ENCODE peak calls at places on chromosomes 3 and 15, in five cellular contexts. One of them, this sample, is unnamed.

GRCh38 chr3:71621802-71622537 is 38.4 kb upstream of the FOXP1 start:
- DNase-seq in heart left ventricle: no peak
- DNase-seq in left ventricle myocardium inferior: no peak
- DNase-seq in A673: no peak
- DNase-seq in GM23338: no peak
- DNase-seq in this sample: no peak

GRCh38 chr3:8589880-8590556 is 54.6 kb downstream of the SSUH2 start:
- DNase-seq in heart left ventricle: no peak
- DNase-seq in left ventricle myocardium inferior: no peak
- DNase-seq in A673: no peak
- DNase-seq in GM23338: no peak
- DNase-seq in this sample: no peak

GRCh38 chr3:10474847-10475246 is 30.5 kb downstream of the ATP2B2 start:
- DNase-seq in heart left ventricle: no peak
- DNase-seq in left ventricle myocardium inferior: no peak
- DNase-seq in A673: no peak
- DNase-seq in GM23338: no peak
- DNase-seq in this sample: no peak

GRCh38 chr3:26084629-26085028 is 294.7 kb downstream of the OXSM start:
- DNase-seq in heart left ventricle: no peak
- DNase-seq in left ventricle myocardium inferior: no peak
- DNase-seq in A673: no peak
- DNase-seq in GM23338: no peak
- DNase-seq in this sample: no peak

GRCh38 chr15:70854669-70854976 is 666 bp upstream of the LARP6 start:
- DNase-seq in heart left ventricle: no peak
- DNase-seq in left ventricle myocardium inferior: no peak
- DNase-seq in A673: peak; percentile 25
- DNase-seq in GM23338: peak; percentile 26
- DNase-seq in this sample: no peak

GRCh38 chr15:85415779-85416178 is 35.4 kb downstream of the AKAP13 start:
- DNase-seq in heart left ventricle: no peak
- DNase-seq in left ventricle myocardium inferior: no peak
- DNase-seq in A673: no peak
- DNase-seq in GM23338: no peak
- DNase-seq in this sample: no peak

GRCh38 chr3:54556630-54557029 is 371.2 kb downstream of the LRTM1 start:
- DNase-seq in heart left ventricle: no peak
- DNase-seq in left ventricle myocardium inferior: no peak
- DNase-seq in A673: no peak
- DNase-seq in GM23338: no peak
- DNase-seq in this sample: no peak

GRCh38 chr3:183298708-183299153 is 45.7 kb downstream of the B3GNT5 start:
- DNase-seq in heart left ventricle: peak; percentile 73
- DNase-seq in left ventricle myocardium inferior: peak; percentile 60
- DNase-seq in A673: peak; percentile 93
- DNase-seq in GM23338: peak; percentile 50
- DNase-seq in this sample: peak; percentile 80

GRCh38 chr15:92803852-92804609 is 96.1 kb upstream of the CHD2 start:
- DNase-seq in heart left ventricle: no peak
- DNase-seq in left ventricle myocardium inferior: peak; percentile 52
- DNase-seq in A673: peak; percentile 78
- DNase-seq in GM23338: no peak
- DNase-seq in this sample: peak; percentile 92

GRCh38 chr3:78765671-78766485 is 1001.9 kb downstream of the ROBO1 start:
- DNase-seq in heart left ventricle: no peak
- DNase-seq in left ventricle myocardium inferior: no peak
- DNase-seq in A673: no peak
- DNase-seq in GM23338: no peak
- DNase-seq in this sample: no peak

GRCh38 chr15:64045106-64045435 is 1.2 kb downstream of the DAPK2 start:
- DNase-seq in heart left ventricle: no peak
- DNase-seq in left ventricle myocardium inferior: no peak
- DNase-seq in A673: no peak
- DNase-seq in GM23338: no peak
- DNase-seq in this sample: no peak

GRCh38 chr3:147737411-147737810 is 328.2 kb downstream of the ZIC1 start:
- DNase-seq in heart left ventricle: no peak
- DNase-seq in left ventricle myocardium inferior: no peak
- DNase-seq in A673: no peak
- DNase-seq in GM23338: no peak
- DNase-seq in this sample: no peak

GRCh38 chr3:134476306-134476705 is 9.5 kb downstream of the ANAPC13 start:
- DNase-seq in heart left ventricle: no peak
- DNase-seq in left ventricle myocardium inferior: no peak
- DNase-seq in A673: no peak
- DNase-seq in GM23338: no peak
- DNase-seq in this sample: no peak

GRCh38 chr3:98013428-98014349 is 21.4 kb downstream of the GABRR3 start:
- DNase-seq in heart left ventricle: no peak
- DNase-seq in left ventricle myocardium inferior: no peak
- DNase-seq in A673: peak; percentile 31
- DNase-seq in GM23338: no peak
- DNase-seq in this sample: no peak

GRCh38 chr3:71360170-71360569 is 223.4 kb downstream of the FOXP1 start:
- DNase-seq in heart left ventricle: no peak
- DNase-seq in left ventricle myocardium inferior: no peak
- DNase-seq in A673: no peak
- DNase-seq in GM23338: no peak
- DNase-seq in this sample: no peak

GRCh38 chr3:108024146-108024836 is 66.5 kb downstream of the CD47 start:
- DNase-seq in heart left ventricle: no peak
- DNase-seq in left ventricle myocardium inferior: no peak
- DNase-seq in A673: peak; percentile 75
- DNase-seq in GM23338: no peak
- DNase-seq in this sample: no peak

GRCh38 chr15:50810128-50810527 is 44.6 kb upstream of the SPPL2A start:
- DNase-seq in heart left ventricle: no peak
- DNase-seq in left ventricle myocardium inferior: no peak
- DNase-seq in A673: no peak
- DNase-seq in GM23338: no peak
- DNase-seq in this sample: no peak

GRCh38 chr3:30658328-30659052 is 52.1 kb downstream of the TGFBR2 start:
- DNase-seq in heart left ventricle: no peak
- DNase-seq in left ventricle myocardium inferior: no peak
- DNase-seq in A673: peak; percentile 84
- DNase-seq in GM23338: no peak
- DNase-seq in this sample: no peak

GRCh38 chr15:101168463-101168824 is 83.4 kb downstream of the CHSY1 start:
- DNase-seq in heart left ventricle: peak; percentile 82
- DNase-seq in left ventricle myocardium inferior: peak; percentile 56
- DNase-seq in A673: no peak
- DNase-seq in GM23338: no peak
- DNase-seq in this sample: no peak
- H3K27ac ChIP-seq in heart left ventricle: peak overlapping the region; percentile 88
- H3K27ac ChIP-seq in left ventricle myocardium inferior: peak overlapping the region; percentile 94
- H3K27ac ChIP-seq in A673: no peak overlapping the region
- H3K27ac ChIP-seq in GM23338: no peak overlapping the region
- H3K27ac ChIP-seq in this sample: peak overlapping the region; percentile 88

GRCh38 chr3:152428577-152428976 is 159.8 kb downstream of the MBNL1 start:
- DNase-seq in heart left ventricle: no peak
- DNase-seq in left ventricle myocardium inferior: no peak
- DNase-seq in A673: no peak
- DNase-seq in GM23338: no peak
- DNase-seq in this sample: no peak
- H3K27ac ChIP-seq in heart left ventricle: peak overlapping the region; percentile 58
- H3K27ac ChIP-seq in left ventricle myocardium inferior: peak overlapping the region; percentile 80
- H3K27ac ChIP-seq in A673: no peak overlapping the region
- H3K27ac ChIP-seq in GM23338: no peak overlapping the region
- H3K27ac ChIP-seq in this sample: no peak overlapping the region

GRCh38 chr3:138889792-138890191 is 55.1 kb upstream of the PIK3CB start:
- DNase-seq in heart left ventricle: no peak
- DNase-seq in left ventricle myocardium inferior: no peak
- DNase-seq in A673: no peak
- DNase-seq in GM23338: no peak
- DNase-seq in this sample: no peak
- H3K27ac ChIP-seq in heart left ventricle: no peak overlapping the region
- H3K27ac ChIP-seq in left ventricle myocardium inferior: no peak overlapping the region
- H3K27ac ChIP-seq in A673: no peak overlapping the region
- H3K27ac ChIP-seq in GM23338: no peak overlapping the region
- H3K27ac ChIP-seq in this sample: no peak overlapping the region

GRCh38 chr15:44716983-44717602 is 5.8 kb downstream of the B2M start:
- DNase-seq in heart left ventricle: no peak
- DNase-seq in left ventricle myocardium inferior: no peak
- DNase-seq in A673: no peak
- DNase-seq in GM23338: no peak
- DNase-seq in this sample: no peak
- H3K27ac ChIP-seq in heart left ventricle: no peak overlapping the region
- H3K27ac ChIP-seq in left ventricle myocardium inferior: peak overlapping the region; percentile 99
- H3K27ac ChIP-seq in A673: no peak overlapping the region
- H3K27ac ChIP-seq in GM23338: no peak overlapping the region
- H3K27ac ChIP-seq in this sample: no peak overlapping the region

This sample was measured in upper lobe of right lung.